ENCODE peak calls at places on chromosomes 16 and 17, in five cellular contexts. D is CD4-positive, CD25-positive, alpha-beta regulatory T cell; F is A549; K is tibial nerve; R is CD4-positive, alpha-beta memory T cell. W is an unnamed sample.

GRCh38 chr17:4476017-4476416 is 22.7 kb upstream of the SPNS2 start:
- DNase-seq in D (no peak), F (no peak), K (no peak), R (no peak), W (no peak)

GRCh38 chr16:16197966-16198365 is 25.3 kb downstream of the ABCC6 start:
- DNase-seq in D (no peak), F (no peak), K (no peak), R (no peak), W (no peak)

GRCh38 chr17:19262650-19263620 is 25.8 kb downstream of the EPN2 start:
- DNase-seq in D (no peak), F (no peak), K (no peak), R (no peak), W (no peak)

GRCh38 chr16:4057439-4057877 is 58.8 kb downstream of the ADCY9 start:
- DNase-seq in D (no peak), F (no peak), K (no peak), R (no peak), W (no peak)

GRCh38 chr17:1568950-1569810 is 6.6 kb upstream of the PITPNA start:
- DNase-seq in D (no peak), F (no peak), K (no peak), R (no peak), W (no peak)

GRCh38 chr17:4483012-4483840 is 15.5 kb upstream of the SPNS2 start:
- DNase-seq in D (no peak), F (peak; percentile 48), K (no peak), R (no peak), W (no peak)

GRCh38 chr16:31695667-31696066 is 168.0 kb downstream of the AHSP start:
- DNase-seq in D (peak; percentile 83), F (no peak), K (no peak), R (peak; percentile 85), W (no peak)

GRCh38 chr16:71927787-71928186 is 32.5 kb downstream of the IST1 start:
- DNase-seq in D (no peak), F (no peak), K (no peak), R (no peak), W (no peak)

GRCh38 chr17:66964930-66965800 is 658 bp downstream of the CACNG4 start:
- DNase-seq in D (no peak), F (peak; percentile 47), K (no peak), R (no peak), W (peak; percentile 19)

GRCh38 chr16:75550211-75550662 is 5.8 kb downstream of the TMEM231 start:
- DNase-seq in D (no peak), F (peak; percentile 61), K (no peak), R (no peak), W (no peak)

GRCh38 chr17:44022246-44022645 is 7.5 kb upstream of the TMEM101 start:
- DNase-seq in D (no peak), F (no peak), K (no peak), R (no peak), W (no peak)

GRCh38 chr16:84933774-84934571 is 77.4 kb downstream of the ZDHHC7 start:
- DNase-seq in D (no peak), F (no peak), K (peak; percentile 69), R (no peak), W (peak; percentile 32)

GRCh38 chr16:54936979-54937672 is 6.5 kb downstream of the IRX5 start:
- DNase-seq in D (no peak), F (peak; percentile 54), K (no peak), R (no peak), W (peak; percentile 48)

GRCh38 chr17:40095944-40096791 is 4.2 kb downstream of the NR1D1 start:
- DNase-seq in D (peak; percentile 86), F (no peak), K (no peak), R (peak; percentile 97), W (no peak)

GRCh38 chr17:9371019-9371418 is 204.6 kb downstream of the STX8 start:
- DNase-seq in D (no peak), F (peak; percentile 86), K (no peak), R (no peak), W (no peak)

GRCh38 chr17:73592531-73592961 is 51.7 kb downstream of the SDK2 start:
- DNase-seq in D (no peak), F (no peak), K (no peak), R (no peak), W (no peak)

GRCh38 chr17:42200702-42201101 is 6.4 kb upstream of the GHDC start:
- DNase-seq in D (no peak), F (no peak), K (no peak), R (no peak), W (no peak)

GRCh38 chr17:18176152-18176551 is 7.5 kb upstream of the ALKBH5 start:
- DNase-seq in D (no peak), F (no peak), K (no peak), R (no peak), W (no peak)

GRCh38 chr17:2406903-2407790 is 6.3 kb upstream of the MNT start:
- DNase-seq in D (no peak), F (peak; percentile 89), K (peak; percentile 58), R (no peak), W (peak; percentile 79)

GRCh38 chr16:52976539-52977167 is 76.0 kb downstream of the CHD9NB start:
- DNase-seq in D (no peak), F (peak; percentile 39), K (no peak), R (no peak), W (peak; percentile 3)

GRCh38 chr17:80912451-80912850 is 79.2 kb upstream of the CHMP6 start:
- DNase-seq in D (no peak), F (no peak), K (no peak), R (no peak), W (no peak)

GRCh38 chr17:45104497-45104896 is 27.8 kb downstream of the PLCD3 start:
- DNase-seq in D (no peak), F (no peak), K (no peak), R (no peak), W (no peak)

GRCh38 chr16:56576585-56577299 is 11.9 kb downstream of the MT4 start:
- DNase-seq in D (peak; percentile 87), F (peak; percentile 72), K (no peak), R (peak; percentile 87), W (peak; percentile 49)

GRCh38 chr17:37031493-37032083 is 82.8 kb downstream of the AATF start:
- DNase-seq in D (no peak), F (no peak), K (no peak), R (no peak), W (no peak)

GRCh38 chr17:3959295-3959899 is 4.8 kb downstream of the ATP2A3 start:
- DNase-seq in D (no peak), F (peak; percentile 76), K (no peak), R (no peak), W (no peak)

GRCh38 chr17:4738136-4739121 is 1.2 kb upstream of the ZMYND15 start:
- DNase-seq in D (peak; percentile 43), F (no peak), K (no peak), R (peak; percentile 43), W (no peak)

GRCh38 chr16:57648125-57648524 is 19.7 kb downstream of the ADGRG1 start:
- DNase-seq in D (no peak), F (no peak), K (no peak), R (no peak), W (no peak)

DNA sequence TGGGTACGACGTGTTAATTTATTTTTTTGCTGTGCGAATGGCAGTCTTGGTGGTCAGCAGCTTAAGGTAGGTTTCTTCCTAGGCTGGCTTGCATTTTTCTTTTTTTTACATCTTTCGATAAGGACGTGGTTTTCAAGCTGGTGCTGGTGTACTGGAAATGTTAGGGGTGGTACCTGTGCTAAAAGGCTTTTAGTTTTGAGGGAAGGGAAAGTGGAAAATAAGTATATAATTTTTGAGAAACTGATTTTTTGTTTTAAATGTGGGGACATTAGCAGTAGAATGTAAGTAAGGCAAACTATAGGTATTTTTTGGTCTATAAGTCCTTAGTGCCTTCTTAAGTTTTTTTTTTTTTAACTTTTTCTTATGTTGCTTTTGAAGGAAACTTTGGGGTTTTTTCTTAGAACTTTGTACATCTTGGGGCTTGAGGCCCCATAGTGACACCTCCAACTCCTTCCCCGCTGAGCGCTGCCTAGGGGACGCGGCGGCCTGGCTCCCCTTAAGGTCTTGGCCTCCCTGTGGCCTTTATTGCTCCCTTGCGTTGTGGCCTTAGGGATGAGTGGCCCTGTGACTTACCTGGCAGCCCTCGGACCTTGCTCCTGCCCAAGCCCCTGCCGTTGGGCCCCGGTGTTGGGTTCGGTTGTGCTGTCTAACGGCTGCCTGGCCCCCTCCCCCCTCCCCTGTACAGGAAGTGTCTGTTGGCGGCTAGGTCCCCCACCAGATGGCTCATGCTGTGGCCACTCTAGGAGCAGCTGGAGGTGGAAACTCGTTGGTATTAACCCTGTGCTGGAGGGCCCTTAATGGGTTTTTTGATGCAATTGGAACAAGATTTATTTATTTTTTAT is 88.0 kb upstream of the RPRML start:
- DNase-seq in D (peak; percentile 82), F (peak; percentile 96), K (peak; percentile 37), R (peak; percentile 84), W (peak; percentile 89)
- H3K27ac ChIP-seq in D (peak overlapping the region; percentile 81), F (peak overlapping the region; percentile 98), K (peak overlapping the region; percentile 79), R (peak overlapping the region; percentile 66), W (peak overlapping the region; percentile 98)

DNA sequence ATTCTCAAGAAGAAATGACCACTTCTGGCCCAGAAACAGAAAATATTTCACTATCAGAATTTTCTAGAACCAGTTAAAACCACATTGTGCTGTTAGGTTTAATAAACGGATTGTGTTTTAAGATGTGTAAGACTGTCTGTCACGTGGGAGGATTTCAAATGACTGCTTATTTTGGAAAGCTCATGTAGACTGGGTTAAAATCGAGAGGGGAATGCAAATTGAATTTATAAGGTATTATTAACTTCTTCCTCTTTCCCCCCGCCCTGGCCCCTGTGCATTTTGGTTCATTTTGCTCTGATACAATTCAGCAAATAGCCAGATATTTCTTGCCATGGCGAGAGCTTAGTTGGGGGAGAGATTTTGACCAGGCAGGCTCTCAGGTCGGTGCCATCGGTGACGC is 498.7 kb downstream of the WWOX start:
- DNase-seq in D (no peak), F (no peak), K (no peak), R (no peak), W (no peak)
- H3K9me3 ChIP-seq in D (no peaks in the 10 kb centered on the region), F (no peaks in the 10 kb centered on the region), K (no peaks in the 10 kb centered on the region), R (no peaks in the 10 kb centered on the region), W (no peaks in the 10 kb centered on the region)

DNA sequence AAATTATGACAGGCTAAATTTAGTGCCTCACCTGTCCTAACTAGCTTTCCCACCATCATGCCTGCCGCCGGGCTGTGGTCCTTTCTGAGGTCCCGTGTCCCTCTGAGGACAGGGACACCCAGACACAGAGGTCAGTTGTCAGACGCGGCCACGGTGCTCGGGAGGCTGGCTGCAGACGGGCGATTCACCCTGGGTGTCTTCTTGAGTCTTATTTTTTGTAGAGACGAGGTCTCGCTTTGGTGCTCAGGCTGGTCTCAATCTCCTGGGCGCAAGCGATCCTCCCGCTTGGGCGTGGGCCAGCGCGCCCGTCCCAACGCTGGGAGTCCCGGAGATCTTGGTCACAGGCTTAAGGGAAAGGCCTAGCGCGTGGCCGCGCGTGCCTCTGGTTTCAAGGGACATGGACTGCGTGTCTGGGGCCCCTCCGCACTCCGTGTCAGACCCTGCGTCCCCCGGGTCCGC is 797 bp upstream of the RAB11FIP3 start:
- DNase-seq in D (peak; percentile 13), F (peak; percentile 40), K (no peak), R (no peak), W (no peak)
- H3K4me1 ChIP-seq in D (peaks cover 24% of the 10 kb centered on the region), F (peaks cover 24% of the 10 kb centered on the region), K (peaks cover 25% of the 10 kb centered on the region), R (peaks cover 35% of the 10 kb centered on the region), W (peaks cover 4% of the 10 kb centered on the region)

DNA sequence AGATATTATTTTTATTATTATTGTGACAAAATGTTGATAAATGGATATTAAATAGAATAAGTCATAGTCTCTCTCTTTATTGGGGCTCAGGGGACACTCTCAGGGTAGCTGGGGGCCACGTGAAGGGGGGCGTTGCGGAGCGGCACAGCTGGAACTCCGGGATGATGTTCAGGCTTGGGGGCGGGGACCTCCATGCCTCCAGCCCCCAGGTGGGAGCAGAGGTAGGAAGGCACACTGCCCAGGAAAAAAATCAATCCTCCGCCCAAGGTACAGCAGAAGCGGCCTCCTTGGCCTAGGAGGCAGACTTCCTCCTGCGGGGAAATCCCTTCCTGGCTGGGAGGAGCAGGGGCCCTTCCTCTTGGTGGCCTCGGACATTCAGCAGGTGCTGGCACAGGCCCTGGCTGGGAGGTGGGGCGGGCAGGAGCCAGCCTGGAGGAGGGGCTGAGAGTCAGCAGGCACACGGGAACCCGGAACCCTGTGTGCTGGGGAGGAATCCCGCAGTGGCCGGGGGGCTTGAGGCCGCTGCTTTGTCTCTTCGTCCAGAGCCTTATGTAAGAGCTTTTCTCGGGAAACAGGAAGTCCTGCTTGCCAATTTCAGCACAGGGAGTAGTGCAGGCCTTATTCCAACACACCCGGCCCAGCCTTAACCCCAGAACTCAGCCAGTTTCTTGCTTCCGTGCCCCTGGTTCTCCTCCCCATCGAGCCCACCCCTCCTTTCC is 566 bp upstream of the TNFSF13 start:
- DNase-seq in D (no peak), F (peak; percentile 50), K (peak; percentile 74), R (no peak), W (peak; percentile 94)
- H3K27ac ChIP-seq in D (peak overlapping the region; percentile 51), F (peak overlapping the region; percentile 74), K (peak overlapping the region; percentile 93), R (no peak overlapping the region), W (peak overlapping the region; percentile 53)